ENCODE peak calls at places on chromosomes 4 and X, in four cellular contexts. One of them, this sample, is unnamed.

GRCh38 chrX:82813671-82814078 is 694.4 kb upstream of the POU3F4 start:
- DNase-seq in GM06990: no peak
- DNase-seq in HEK293T: no peak
- DNase-seq in activated naive CD8-positive, alpha-beta T cell treated with anti-CD3 and anti-CD28 coated beads, Interleukin-2, amount 50 U/mL, for 24 hours: no peak
- DNase-seq in this sample: no peak

GRCh38 chr4:177220376-177220775 is 89.3 kb upstream of the NEIL3 start:
- DNase-seq in GM06990: no peak
- DNase-seq in HEK293T: no peak
- DNase-seq in activated naive CD8-positive, alpha-beta T cell treated with anti-CD3 and anti-CD28 coated beads, Interleukin-2, amount 50 U/mL, for 24 hours: no peak
- DNase-seq in this sample: no peak

GRCh38 chr4:185591679-185592141 is 56.4 kb upstream of the PDLIM3 start:
- DNase-seq in GM06990: no peak
- DNase-seq in HEK293T: no peak
- DNase-seq in activated naive CD8-positive, alpha-beta T cell treated with anti-CD3 and anti-CD28 coated beads, Interleukin-2, amount 50 U/mL, for 24 hours: no peak
- DNase-seq in this sample: no peak

GRCh38 chr4:100649478-100649877 is 131.7 kb upstream of the EMCN start:
- DNase-seq in GM06990: no peak
- DNase-seq in HEK293T: no peak
- DNase-seq in activated naive CD8-positive, alpha-beta T cell treated with anti-CD3 and anti-CD28 coated beads, Interleukin-2, amount 50 U/mL, for 24 hours: no peak
- DNase-seq in this sample: no peak

GRCh38 chrX:120446503-120446902 is 22.6 kb downstream of the LAMP2 start:
- DNase-seq in GM06990: no peak
- DNase-seq in HEK293T: no peak
- DNase-seq in activated naive CD8-positive, alpha-beta T cell treated with anti-CD3 and anti-CD28 coated beads, Interleukin-2, amount 50 U/mL, for 24 hours: no peak
- DNase-seq in this sample: no peak

GRCh38 chr4:153257151-153257620 is 52.9 kb downstream of the TRIM2 start:
- DNase-seq in GM06990: no peak
- DNase-seq in HEK293T: peak; percentile 64
- DNase-seq in activated naive CD8-positive, alpha-beta T cell treated with anti-CD3 and anti-CD28 coated beads, Interleukin-2, amount 50 U/mL, for 24 hours: peak; percentile 27
- DNase-seq in this sample: no peak

GRCh38 chrX:102745513-102746133 is 25.1 kb downstream of the GPRASP3 start:
- DNase-seq in GM06990: no peak
- DNase-seq in HEK293T: no peak
- DNase-seq in activated naive CD8-positive, alpha-beta T cell treated with anti-CD3 and anti-CD28 coated beads, Interleukin-2, amount 50 U/mL, for 24 hours: peak; percentile 14
- DNase-seq in this sample: no peak

GRCh38 chrX:7088968-7089615 is 58.4 kb upstream of the STS start:
- DNase-seq in GM06990: no peak
- DNase-seq in HEK293T: no peak
- DNase-seq in activated naive CD8-positive, alpha-beta T cell treated with anti-CD3 and anti-CD28 coated beads, Interleukin-2, amount 50 U/mL, for 24 hours: peak; percentile 30
- DNase-seq in this sample: peak; percentile 80

GRCh38 chr4:60884545-60884944 is 315.6 kb upstream of the ADGRL3 start:
- DNase-seq in GM06990: no peak
- DNase-seq in HEK293T: no peak
- DNase-seq in activated naive CD8-positive, alpha-beta T cell treated with anti-CD3 and anti-CD28 coated beads, Interleukin-2, amount 50 U/mL, for 24 hours: no peak
- DNase-seq in this sample: no peak

GRCh38 chrX:36909584-36909983 is 98.6 kb upstream of the FAM47C start:
- DNase-seq in GM06990: no peak
- DNase-seq in HEK293T: no peak
- DNase-seq in activated naive CD8-positive, alpha-beta T cell treated with anti-CD3 and anti-CD28 coated beads, Interleukin-2, amount 50 U/mL, for 24 hours: no peak
- DNase-seq in this sample: no peak